ENCODE peak calls at places on chromosomes 5 and 9, in seven cellular contexts. F is activated CD8-positive, alpha-beta T cell treated with anti-CD3 and anti-CD28 coated beads, Interleukin-2, amount 10 ng/mL, durations not matched to agents 7 days and 5 days; N is RPMI7951; E is neural crest cell; H is MM.1S; I is LoVo; W is NCI-H1105. G is an unnamed sample.

GRCh38 chr9:98530806-98531386 is 177.8 kb downstream of the GABBR2 start:
- DNase-seq in W (no peak), E (no peak), F (no peak), I (no peak), N (no peak), H (no peak), G (no peak)

GRCh38 chr9:119801311-119801710 is 432.1 kb upstream of the BRINP1 start:
- DNase-seq in F (no peak), E (no peak), I (no peak), W (no peak), N (no peak), H (no peak), G (no peak)

GRCh38 chr5:172902497-172903472 is 56.4 kb upstream of the RPL26L1 start:
- DNase-seq in H (no peak), E (peak; percentile 24), I (no peak), W (no peak), N (no peak), F (no peak), G (peak; percentile 26)

GRCh38 chr9:89497181-89497963 is 541 bp downstream of the SEMA4D start:
- DNase-seq in E (peak; percentile 10), W (no peak), H (peak; percentile 74), N (no peak), I (no peak), F (peak; percentile 58), G (no peak)

GRCh38 chr9:127876764-127877562 is 512 bp downstream of the AK1 start:
- DNase-seq in W (no peak), F (no peak), E (no peak), H (no peak), N (no peak), I (no peak), G (no peak)

GRCh38 chr9:20427359-20427758 is 194.9 kb downstream of the MLLT3 start:
- DNase-seq in N (no peak), W (no peak), F (no peak), I (no peak), E (no peak), H (no peak), G (no peak)

GRCh38 chr5:134070648-134070978 is 43.9 kb upstream of the TCF7 start:
- DNase-seq in H (no peak), N (no peak), E (no peak), I (peak; percentile 8), W (no peak), F (no peak), G (no peak)

GRCh38 chr9:129111762-129112151 is 542 bp downstream of the PTPA start:
- DNase-seq in N (peak; percentile 38), F (peak; percentile 56), E (no peak), I (no peak), W (no peak), H (peak; percentile 35), G (peak; percentile 34)

GRCh38 chr5:115487750-115488149 is 56.8 kb downstream of the FEM1C start:
- DNase-seq in F (no peak), H (no peak), W (no peak), E (no peak), N (no peak), I (no peak), G (no peak)

GRCh38 chr9:18338042-18338441 is 135.9 kb upstream of the ADAMTSL1 start:
- DNase-seq in W (no peak), N (peak; percentile 43), H (no peak), E (no peak), F (no peak), I (no peak), G (peak; percentile 67)

GRCh38 chr9:71941060-71941568 is 29.7 kb downstream of the C9orf85 start:
- DNase-seq in N (no peak), W (no peak), F (no peak), E (no peak), I (no peak), H (no peak), G (no peak)

GRCh38 chr5:142548739-142549275 is 137.1 kb downstream of the FGF1 start:
- DNase-seq in E (peak; percentile 66), F (peak; percentile 22), H (peak; percentile 24), I (peak; percentile 85), W (peak; percentile 46), N (peak; percentile 89), G (peak; percentile 98)

GRCh38 chr9:133701981-133702797 is 36.0 kb downstream of the SARDH start:
- DNase-seq in F (peak; percentile 76), H (no peak), W (peak; percentile 63), N (no peak), I (no peak), E (no peak), G (no peak)

GRCh38 chr9:134327671-134328231 is 1.5 kb downstream of the RXRA start:
- DNase-seq in N (no peak), F (no peak), I (no peak), E (no peak), W (no peak), H (no peak), G (no peak)

GRCh38 chr5:140882591-140882899 is 621 bp downstream of the PCDHA13 start:
- DNase-seq in F (no peak), I (no peak), E (no peak), N (peak; percentile 9), H (no peak), W (no peak), G (no peak)

GRCh38 chr9:99030082-99030481 is 74.8 kb upstream of the TGFBR1 start:
- DNase-seq in N (peak; percentile 37), I (no peak), F (no peak), W (no peak), H (no peak), E (no peak), G (no peak)

GRCh38 chr5:91302958-91303357 is 80.2 kb downstream of the ARRDC3 start:
- DNase-seq in H (no peak), E (no peak), N (no peak), W (no peak), I (no peak), F (no peak), G (no peak)

GRCh38 chr5:76601470-76601869 is 21.7 kb downstream of the F2RL2 start:
- DNase-seq in W (peak; percentile 26), N (peak; percentile 66), E (no peak), H (peak; percentile 54), F (peak; percentile 50), I (peak; percentile 60), G (peak; percentile 61)

GRCh38 chr9:93097496-93098205 is 1.6 kb downstream of the CARD19 start:
- DNase-seq in H (no peak), W (no peak), N (peak; percentile 35), F (no peak), I (no peak), E (no peak), G (no peak)

GRCh38 chr5:96324708-96325107 is 108.3 kb downstream of the PCSK1 start:
- DNase-seq in I (peak; percentile 83), N (peak; percentile 68), H (no peak), W (no peak), E (no peak), F (no peak), G (peak; percentile 93)

GRCh38 chr5:161546463-161547301 is at the start of gene GABRB2:
- DNase-seq in E (peak; percentile 50), F (peak; percentile 51), N (peak; percentile 35), I (peak; percentile 70), H (peak; percentile 83), W (peak; percentile 5), G (no peak)

GRCh38 chr5:40401965-40402364 is 277.8 kb upstream of the PTGER4 start:
- DNase-seq in N (peak; percentile 89), I (no peak), W (no peak), E (no peak), F (peak; percentile 38), H (no peak), G (peak; percentile 57)

GRCh38 chr5:169808118-169808581 is 171.1 kb downstream of the DOCK2 start:
- DNase-seq in F (no peak), I (no peak), N (no peak), H (no peak), W (no peak), E (no peak), G (no peak)

GRCh38 chr9:94812343-94812742 is 85.8 kb downstream of the AOPEP start:
- DNase-seq in I (no peak), F (no peak), N (peak; percentile 74), H (no peak), E (no peak), W (no peak), G (peak; percentile 39)

GRCh38 chr5:89855417-89855816 is 554.1 kb downstream of the CETN3 start:
- DNase-seq in N (no peak), H (no peak), W (no peak), F (no peak), I (no peak), E (no peak), G (no peak)

GRCh38 chr5:57176350-57176857 is 2.5 kb downstream of the GPBP1 start:
- DNase-seq in I (peak; percentile 29), N (peak; percentile 72), W (no peak), F (no peak), E (no peak), H (peak; percentile 82), G (peak; percentile 46)

GRCh38 chr5:62206150-62206829 is 99.7 kb upstream of the KIF2A start:
- DNase-seq in I (no peak), E (no peak), W (no peak), F (no peak), N (peak; percentile 35), H (no peak), G (peak; percentile 37)

GRCh38 chr5:146283344-146283761 is 55.3 kb upstream of the POU4F3 start:
- DNase-seq in W (no peak), H (no peak), N (peak; percentile 82), I (peak; percentile 59), E (no peak), F (no peak), G (peak; percentile 99)

GRCh38 chr9:27460225-27461023 is 63.7 kb upstream of the IFNK start:
- DNase-seq in H (no peak), N (no peak), F (no peak), W (no peak), I (no peak), E (no peak), G (peak; percentile 90)

GRCh38 chr5:150399158-150400019 is 13.3 kb downstream of the CD74 start:
- DNase-seq in N (no peak), F (no peak), I (no peak), E (no peak), H (no peak), W (no peak), G (no peak)

GRCh38 chr5:64299805-64300204 is 134.2 kb downstream of the RNF180 start:
- DNase-seq in W (no peak), I (no peak), N (no peak), F (no peak), H (no peak), E (no peak), G (peak; percentile 80)

GRCh38 chr5:133992429-133993151 is 12.2 kb downstream of the VDAC1 start:
- DNase-seq in N (no peak), H (no peak), I (no peak), F (no peak), W (no peak), E (no peak), G (no peak)

GRCh38 chr9:6106576-6107339 is 91.3 kb upstream of the RANBP6 start:
- DNase-seq in N (peak; percentile 76), W (no peak), E (no peak), H (peak; percentile 90), I (peak; percentile 35), F (no peak), G (peak; percentile 64)

GRCh38 chr9:69324549-69325401 is at the start of gene ENTREP1:
- DNase-seq in I (peak; percentile 77), W (peak; percentile 67), F (no peak), N (peak; percentile 32), H (peak; percentile 60), E (peak; percentile 28), G (peak; percentile 67)

GRCh38 chr5:73363911-73364730 is 84.5 kb downstream of the FOXD1 start:
- DNase-seq in H (no peak), W (no peak), N (no peak), I (no peak), F (no peak), E (no peak), G (no peak)

GRCh38 chr5:121969660-121970295 is 8.0 kb downstream of the SRFBP1 start:
- DNase-seq in I (no peak), F (no peak), E (no peak), N (peak; percentile 36), W (no peak), H (no peak), G (no peak)

GRCh38 chr5:131186561-131187256 is 16.0 kb downstream of the LYRM7 start:
- DNase-seq in H (no peak), E (no peak), W (no peak), I (peak; percentile 23), F (no peak), N (no peak), G (no peak)

GRCh38 chr9:83977196-83977595 is 2.8 kb downstream of the HNRNPK start:
- DNase-seq in E (no peak), N (no peak), H (no peak), I (no peak), W (no peak), F (no peak), G (no peak)